ENCODE peak calls at places on chromosomes 4 and X, in five cellular contexts. O is neural progenitor cell, C is left lung, T is GM23338, U is HCT116. Z is an unnamed sample.

GRCh38 chr4:110508827-110509446 is 33.0 kb downstream of the ENPEP start:
- DNase-seq in T (peak), U (no peak), O (peak), C (no peak), Z (no peak)

GRCh38 chr4:140611854-140612253 is 43.1 kb upstream of the UCP1 start:
- DNase-seq in T (no peak), O (no peak), U (no peak), C (no peak), Z (no peak)

GRCh38 chrX:18931972-18932371 is 51.9 kb downstream of the PHKA2 start:
- DNase-seq in T (peak), O (peak), U (no peak), C (no peak), Z (no peak)

GRCh38 chr4:7041851-7042696 is 1.1 kb upstream of the TADA2B start:
- DNase-seq in U (no peak), O (peak), C (peak), T (peak), Z (no peak)

GRCh38 chr4:124851741-124852140 is 139.2 kb upstream of the ANKRD50 start:
- DNase-seq in U (no peak), T (no peak), O (no peak), C (no peak), Z (peak)

GRCh38 chr4:123096038-123096437 is 173.6 kb upstream of the NUDT6 start:
- DNase-seq in C (no peak), O (peak), T (peak), U (peak), Z (no peak)

GRCh38 chr4:37441231-37442061 is 196.9 kb downstream of the NWD2 start:
- DNase-seq in T (no peak), C (no peak), O (no peak), U (peak), Z (peak)

GRCh38 chr4:73869130-73870055 is at the start of gene CXCL1:
- DNase-seq in O (peak), C (peak), T (peak), U (no peak), Z (no peak)

GRCh38 chr4:121233982-121234381 is 69.9 kb upstream of the TNIP3 start:
- DNase-seq in O (peak), T (peak), U (no peak), C (no peak), Z (no peak)

GRCh38 chr4:77990904-77991358 is 66.2 kb upstream of the FRAS1 start:
- DNase-seq in T (no peak), U (no peak), C (no peak), O (no peak), Z (no peak)

GRCh38 chr4:119010909-119011606 is 122.4 kb downstream of the SYNPO2 start:
- DNase-seq in C (peak), T (no peak), U (no peak), O (no peak), Z (no peak)

GRCh38 chrX:46328133-46328532 is 217.1 kb downstream of the ZNF674 start:
- DNase-seq in O (no peak), T (peak), C (no peak), U (no peak), Z (no peak)

GRCh38 chrX:19747672-19748610 is 139.5 kb downstream of the SH3KBP1 start:
- DNase-seq in T (no peak), O (no peak), U (no peak), C (no peak), Z (no peak)

GRCh38 chrX:4550018-4550417 is 836.6 kb upstream of the PRKX start:
- DNase-seq in C (no peak), T (peak), O (no peak), U (no peak), Z (no peak)

GRCh38 chr4:54719378-54719777 is 61.6 kb downstream of the KIT start:
- DNase-seq in C (no peak), O (no peak), T (no peak), U (no peak), Z (no peak)

GRCh38 chr4:46329118-46329976 is 60.6 kb downstream of the GABRA2 start:
- DNase-seq in O (peak), C (no peak), T (peak), U (no peak), Z (peak)

GRCh38 chr4:110211007-110211769 is 12.8 kb upstream of the ELOVL6 start:
- DNase-seq in O (peak), U (no peak), T (peak), C (no peak), Z (no peak)

GRCh38 chr4:56976283-56976877 is 1.0 kb downstream of the NOA1 start:
- DNase-seq in U (no peak), C (peak), O (no peak), T (peak), Z (no peak)

GRCh38 chr4:103934178-103934789 is 214.5 kb upstream of the TACR3 start:
- DNase-seq in U (peak), O (peak), C (no peak), T (peak), Z (peak)

GRCh38 chrX:153635788-153636668 is 11.0 kb upstream of the DUSP9 start:
- DNase-seq in C (no peak), T (peak), O (peak), U (no peak), Z (no peak)

GRCh38 chrX:27597506-27597905 is 7.4 kb downstream of the DCAF8L2 start:
- DNase-seq in O (no peak), C (no peak), U (no peak), T (no peak), Z (no peak)

GRCh38 chr4:122746485-122746965 is 14.0 kb downstream of the BBS12 start:
- DNase-seq in U (no peak), T (peak), O (no peak), C (no peak), Z (no peak)

GRCh38 chr4:2570551-2571222 is 34.2 kb downstream of the FAM193A start:
- DNase-seq in O (no peak), C (no peak), T (peak), U (no peak), Z (no peak)

GRCh38 chr4:37324526-37324925 is 80.0 kb downstream of the NWD2 start:
- DNase-seq in O (no peak), C (no peak), T (no peak), U (no peak), Z (no peak)

GRCh38 chr4:82519776-82520175 is 42.0 kb downstream of the TMEM150C start:
- DNase-seq in U (no peak), O (no peak), T (no peak), C (no peak), Z (no peak)

GRCh38 chr4:38322709-38323108 is 341.3 kb upstream of the KLF3 start:
- DNase-seq in U (no peak), O (no peak), T (no peak), C (peak), Z (no peak)

GRCh38 chr4:149927514-149927913 is 111.9 kb upstream of the IQCM start:
- DNase-seq in U (no peak), C (no peak), O (no peak), T (no peak), Z (no peak)

GRCh38 chrX:6225307-6226052 is 3.2 kb downstream of the NLGN4X start:
- DNase-seq in U (no peak), C (no peak), T (peak), O (peak), Z (no peak)

GRCh38 chr4:84366111-84366510 is 133.0 kb downstream of the NKX6-1 start:
- DNase-seq in C (no peak), U (no peak), O (no peak), T (no peak), Z (no peak)

GRCh38 chrX:122441451-122441850 is 742.6 kb upstream of the GRIA3 start:
- DNase-seq in C (no peak), T (no peak), O (no peak), U (no peak), Z (no peak)

GRCh38 chr4:40992472-40993298 is 221.7 kb downstream of the APBB2 start:
- DNase-seq in T (no peak), C (no peak), O (no peak), U (no peak), Z (no peak)

GRCh38 chrX:15334561-15334960 is 762 bp downstream of the PIGA start:
- DNase-seq in U (no peak), T (no peak), C (no peak), O (no peak), Z (peak)

GRCh38 chr4:53168237-53168636 is 197.6 kb downstream of the SCFD2 start:
- DNase-seq in O (no peak), T (no peak), U (no peak), C (no peak), Z (no peak)

GRCh38 chr4:77500801-77501200 is 104.8 kb upstream of the CXCL13 start:
- DNase-seq in O (no peak), C (no peak), T (no peak), U (no peak), Z (no peak)

GRCh38 chr4:37767546-37767945 is 58.9 kb upstream of the PGM2 start:
- DNase-seq in T (no peak), O (no peak), C (peak), U (no peak), Z (no peak)

GRCh38 chr4:38275331-38275821 is 315.2 kb downstream of the PTTG2 start:
- DNase-seq in C (peak), T (no peak), O (no peak), U (peak), Z (no peak)

GRCh38 chrX:1322393-1322792 is 14.2 kb upstream of the IL3RA start:
- DNase-seq in O (no peak), U (no peak), C (no peak), T (no peak), Z (no peak)

GRCh38 chrX:1327651-1328304 is 8.8 kb upstream of the IL3RA start:
- DNase-seq in O (no peak), C (no peak), U (no peak), T (no peak), Z (no peak)

GRCh38 chrX:1325515-1326116 is 11.0 kb upstream of the IL3RA start:
- DNase-seq in C (no peak), U (no peak), T (no peak), O (no peak), Z (no peak)

GRCh38 chrX:1321689-1322088 is 14.9 kb upstream of the IL3RA start:
- DNase-seq in U (no peak), O (no peak), C (no peak), T (no peak), Z (no peak)

GRCh38 chrX:1323315-1323714 is 13.3 kb upstream of the IL3RA start:
- DNase-seq in T (peak), O (peak), U (peak), C (peak), Z (no peak)
- TF ChIP-seq CTCF in T (peak), O (peak), U (peak), C (peak), Z (peak)

DNA sequence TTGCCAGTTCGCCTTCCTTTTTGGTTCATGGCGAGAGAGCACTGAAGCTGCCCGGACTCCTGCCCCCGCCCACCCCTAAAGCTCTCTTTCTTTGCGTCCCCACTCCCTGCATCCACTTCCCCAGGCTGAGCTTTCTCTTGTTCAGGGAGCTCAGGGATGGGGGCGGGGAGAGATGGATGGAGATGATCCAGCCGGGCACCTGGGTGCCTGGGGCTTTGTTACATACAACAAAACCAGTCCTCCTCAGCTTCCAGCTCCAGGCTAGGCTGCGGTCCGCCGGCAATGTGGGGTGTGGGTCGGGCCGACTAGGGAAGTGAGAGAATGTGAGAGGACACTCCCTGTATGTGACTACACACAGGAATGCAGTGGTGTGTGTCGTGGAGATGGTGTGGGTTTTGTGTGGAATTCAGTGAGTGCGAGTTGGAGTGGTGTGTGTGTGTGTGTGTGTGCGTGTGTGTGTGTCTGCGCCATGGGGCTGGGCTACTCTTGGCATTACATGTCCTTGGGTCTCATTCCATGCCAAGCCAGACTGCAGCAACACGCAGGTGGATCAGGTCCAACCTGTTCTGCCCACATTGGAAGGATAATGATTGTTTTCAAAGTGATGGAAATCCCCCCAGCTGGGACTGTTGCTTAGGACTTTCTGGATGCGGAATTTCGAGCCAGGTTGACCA is 149.3 kb upstream of the CHRDL1 start:
- DNase-seq in T (peak), C (no peak), O (peak), U (no peak), Z (no peak)
- H3K4me3 ChIP-seq in T (peak), C (no peak), O (peak), U (no peak), Z (no peak)

DNA sequence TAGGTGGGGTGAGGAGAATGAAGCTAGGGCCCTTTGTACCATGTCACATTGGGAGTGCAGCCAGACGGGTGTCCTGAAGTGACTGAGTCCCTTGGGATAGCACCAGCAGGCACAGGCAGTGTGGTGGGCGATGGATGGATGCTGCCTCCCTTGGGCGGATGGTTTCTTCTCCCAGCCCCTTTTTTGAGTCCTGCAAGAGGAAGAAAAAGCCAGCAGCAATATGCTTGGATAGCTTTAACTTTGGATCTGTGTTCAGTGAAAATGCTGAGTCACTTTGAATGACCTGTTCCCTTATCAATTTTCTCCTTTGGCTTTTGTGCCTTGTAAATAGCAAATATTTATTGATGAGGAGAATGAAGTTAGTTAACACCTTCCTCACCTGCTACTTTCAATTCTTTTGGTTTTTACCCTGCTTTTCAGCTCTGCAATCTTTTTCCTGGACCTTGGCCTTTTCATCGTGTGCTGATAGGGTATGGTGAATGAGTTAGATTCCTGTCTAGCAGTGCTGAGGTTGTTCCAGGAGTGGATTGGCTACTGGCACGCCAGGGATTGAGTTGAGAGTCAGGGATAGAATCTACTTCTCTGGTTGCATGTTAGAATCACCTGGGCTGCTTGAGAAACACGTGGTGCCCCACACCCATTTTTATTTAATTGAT is 10.2 kb downstream of the DCUN1D4 start:
- DNase-seq in U (no peak), O (no peak), T (peak), C (no peak), Z (no peak)
- TF ChIP-seq CTCF in U (no peak), O (no peak), T (no peak), C (no peak), Z (no peak)

DNA sequence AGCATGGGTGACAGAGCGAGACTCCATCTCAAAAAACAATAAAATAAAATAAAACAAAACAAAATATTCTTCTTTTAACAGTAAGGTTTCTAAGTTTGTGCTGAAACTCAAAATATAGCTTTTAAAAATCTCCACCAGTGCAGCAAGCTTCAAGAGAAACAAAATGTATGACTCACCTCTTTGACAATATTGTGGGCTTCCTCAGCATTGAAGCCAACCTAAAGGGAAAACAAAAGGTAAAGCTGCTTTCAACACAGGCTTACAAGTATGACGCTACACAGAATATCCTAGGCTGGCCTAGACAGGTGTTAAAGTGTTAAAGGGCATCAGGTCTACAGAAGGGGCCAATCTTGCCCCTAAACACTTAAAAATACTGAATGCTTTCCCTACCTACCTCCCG is 1.2 kb downstream of the DYNLT3 start:
- DNase-seq in T (no peak), U (no peak), O (no peak), C (no peak), Z (no peak)
- H3K4me3 ChIP-seq in T (no peak), U (peak), O (peak), C (peak), Z (no peak)

DNA sequence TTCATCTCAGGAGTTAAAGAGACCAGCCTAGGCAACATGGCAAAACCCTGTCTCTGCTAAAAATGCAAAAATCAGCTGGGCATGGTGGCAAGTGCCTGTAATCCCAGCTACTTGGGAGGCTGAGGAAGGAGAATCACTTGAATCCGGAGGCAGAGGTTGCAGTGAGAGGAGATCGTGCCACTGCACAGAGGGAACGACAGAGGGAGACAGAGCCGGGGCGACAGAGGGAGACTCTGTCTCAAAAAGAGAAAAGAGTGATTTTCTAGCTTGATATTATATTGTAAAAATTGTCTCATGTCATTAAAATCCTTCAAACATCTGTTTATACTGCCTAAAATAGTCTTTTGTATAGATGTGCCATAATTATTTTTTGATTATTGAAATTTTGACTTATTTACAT is 225.4 kb upstream of the AGA start:
- DNase-seq in T (no peak), U (no peak), C (no peak), O (peak), Z (no peak)
- TF ChIP-seq CTCF in T (peak), U (peak), C (no peak), O (peak), Z (peak)

DNA sequence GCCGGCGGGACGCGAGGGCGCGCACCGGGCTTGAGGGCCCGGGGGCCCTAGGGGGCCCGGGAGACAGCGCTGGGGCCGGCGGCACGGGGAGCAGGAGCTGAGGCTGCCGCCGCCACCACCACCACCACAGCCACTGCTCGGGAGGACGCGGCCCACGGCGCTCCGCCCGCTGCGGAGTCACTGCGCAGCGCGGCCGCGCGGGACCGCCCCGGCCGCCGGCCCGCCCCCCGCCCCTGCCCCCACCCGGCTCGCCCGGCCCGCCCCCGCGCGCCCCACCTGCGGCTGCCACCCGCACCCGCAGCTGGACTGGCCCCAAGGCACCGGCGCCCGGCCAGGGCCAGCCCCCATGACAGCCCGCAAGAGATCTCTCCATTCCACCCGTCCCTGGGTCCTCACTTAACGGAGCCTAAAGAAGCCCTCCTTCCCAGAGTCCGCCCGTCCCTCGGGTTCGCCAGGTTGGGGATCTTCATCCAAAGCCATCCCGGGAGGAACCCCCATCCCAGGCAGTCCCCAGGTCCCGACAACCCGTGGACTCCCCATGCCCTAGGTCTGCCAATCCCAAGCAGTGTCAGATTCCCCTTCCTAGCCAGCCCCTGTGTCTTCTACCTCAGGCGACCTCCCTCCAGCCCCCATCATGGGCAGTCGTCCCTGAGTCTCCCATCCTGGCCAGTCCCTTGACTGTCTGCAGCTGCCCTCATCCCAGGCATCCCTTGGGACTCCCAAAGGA is 40.0 kb upstream of the IQSEC2 start:
- DNase-seq in C (no peak), O (peak), U (no peak), T (peak), Z (no peak)
- H3K4me3 ChIP-seq in C (peak), O (peak), U (peak), T (peak), Z (peak)

GRCh38 chr4:173231916-173232315 is 63.3 kb downstream of the GALNT7 start:
- DNase-seq in O (no peak), C (no peak), T (no peak), U (no peak), Z (no peak)
- TF ChIP-seq CTCF in O (no peak), C (no peak), T (peak), U (peak), Z (peak)

DNA sequence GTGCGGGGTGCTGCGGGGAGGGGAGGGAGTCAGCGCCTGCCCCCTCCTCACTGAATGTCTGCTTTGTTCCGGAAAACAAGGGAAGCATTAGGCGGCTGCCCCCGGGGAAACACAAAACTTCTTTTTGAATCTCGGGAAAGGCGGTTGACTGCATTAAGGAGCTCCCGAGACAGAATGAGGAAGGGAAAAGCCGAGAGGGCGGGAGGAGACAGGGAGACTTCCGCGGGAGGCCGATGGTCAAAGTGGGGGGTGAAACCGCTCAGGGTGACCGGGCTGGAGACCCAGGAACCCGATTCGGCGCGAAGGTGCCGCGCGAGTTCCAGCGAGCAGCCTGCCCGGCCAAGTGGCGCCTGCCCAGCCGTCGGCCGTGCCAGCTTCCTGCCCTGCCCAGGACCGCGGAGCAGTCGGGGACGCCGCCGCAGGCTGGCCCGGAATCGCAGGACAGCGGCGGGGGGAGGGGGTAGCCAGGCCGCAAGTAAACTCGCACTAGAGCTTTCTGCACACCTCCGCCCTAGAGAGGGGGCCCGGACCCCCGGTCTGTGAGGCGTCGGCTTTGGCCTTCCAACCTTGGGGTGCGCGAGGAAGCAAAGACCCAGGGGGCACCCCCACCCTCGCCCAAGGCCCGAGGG is 55.1 kb upstream of the BCOR start:
- DNase-seq in U (no peak), C (no peak), T (peak), O (peak), Z (peak)
- H3K4me3 ChIP-seq in U (peak), C (peak), T (peak), O (peak), Z (peak)

Z was measured in LNCaP clone FGC.